ENCODE peak calls at places on chromosomes 2 and 18, in four cellular contexts. One of them, this sample, is unnamed.

GRCh38 chr2:98465456-98466201 is 21.0 kb downstream of the INPP4A start:
- DNase-seq in endothelial cell of umbilical vein: peak; percentile 92
- DNase-seq in K562: peak; percentile 86
- DNase-seq in bronchial epithelial cell: peak; percentile 58
- DNase-seq in this sample: peak; percentile 95

GRCh38 chr18:65269375-65269774 is 481.4 kb upstream of the CDH7 start:
- DNase-seq in endothelial cell of umbilical vein: no peak
- DNase-seq in K562: no peak
- DNase-seq in bronchial epithelial cell: no peak
- DNase-seq in this sample: no peak

GRCh38 chr2:98771771-98772521 is 41.0 kb upstream of the MGAT4A start:
- DNase-seq in endothelial cell of umbilical vein: no peak
- DNase-seq in K562: no peak
- DNase-seq in bronchial epithelial cell: no peak
- DNase-seq in this sample: peak; percentile 45

GRCh38 chr2:43276962-43277383 is 50.6 kb upstream of the ZFP36L2 start:
- DNase-seq in endothelial cell of umbilical vein: peak; percentile 28
- DNase-seq in K562: no peak
- DNase-seq in bronchial epithelial cell: peak; percentile 35
- DNase-seq in this sample: no peak

GRCh38 chr2:5694016-5694690 is 2.0 kb downstream of the SOX11 start:
- DNase-seq in endothelial cell of umbilical vein: no peak
- DNase-seq in K562: no peak
- DNase-seq in bronchial epithelial cell: no peak
- DNase-seq in this sample: no peak

GRCh38 chr2:111708478-111708877 is 175.5 kb downstream of the ANAPC1 start:
- DNase-seq in endothelial cell of umbilical vein: no peak
- DNase-seq in K562: no peak
- DNase-seq in bronchial epithelial cell: no peak
- DNase-seq in this sample: no peak

GRCh38 chr18:7980136-7980535 is 413.0 kb downstream of the PTPRM start:
- DNase-seq in endothelial cell of umbilical vein: no peak
- DNase-seq in K562: peak; percentile 29
- DNase-seq in bronchial epithelial cell: peak; percentile 7
- DNase-seq in this sample: no peak

GRCh38 chr2:238113611-238114010 is 13.5 kb downstream of the ESPNL start:
- DNase-seq in endothelial cell of umbilical vein: no peak
- DNase-seq in K562: no peak
- DNase-seq in bronchial epithelial cell: no peak
- DNase-seq in this sample: no peak

GRCh38 chr2:175806115-175806470 is 196.0 kb downstream of the LNPK start:
- DNase-seq in endothelial cell of umbilical vein: no peak
- DNase-seq in K562: no peak
- DNase-seq in bronchial epithelial cell: no peak
- DNase-seq in this sample: no peak

GRCh38 chr2:162768646-162769045 is 69.9 kb downstream of the KCNH7 start:
- DNase-seq in endothelial cell of umbilical vein: no peak
- DNase-seq in K562: no peak
- DNase-seq in bronchial epithelial cell: no peak
- DNase-seq in this sample: no peak

GRCh38 chr2:2007551-2008501 is 263.5 kb upstream of the PXDN start:
- DNase-seq in endothelial cell of umbilical vein: no peak
- DNase-seq in K562: no peak
- DNase-seq in bronchial epithelial cell: no peak
- DNase-seq in this sample: no peak

GRCh38 chr2:54999182-54999581 is 51.1 kb downstream of the RTN4 start:
- DNase-seq in endothelial cell of umbilical vein: no peak
- DNase-seq in K562: peak; percentile 48
- DNase-seq in bronchial epithelial cell: peak; percentile 44
- DNase-seq in this sample: peak; percentile 70

GRCh38 chr2:157699009-157699408 is 70.3 kb upstream of the ACVR1C start:
- DNase-seq in endothelial cell of umbilical vein: no peak
- DNase-seq in K562: no peak
- DNase-seq in bronchial epithelial cell: no peak
- DNase-seq in this sample: no peak

GRCh38 chr2:72929010-72929409 is 11.7 kb downstream of the EMX1 start:
- DNase-seq in endothelial cell of umbilical vein: no peak
- DNase-seq in K562: no peak
- DNase-seq in bronchial epithelial cell: no peak
- DNase-seq in this sample: no peak

GRCh38 chr2:100861340-100861739 is 41.4 kb downstream of the NPAS2 start:
- DNase-seq in endothelial cell of umbilical vein: no peak
- DNase-seq in K562: no peak
- DNase-seq in bronchial epithelial cell: no peak
- DNase-seq in this sample: no peak

GRCh38 chr18:33580540-33580939 is 2.5 kb downstream of the ASXL3 start:
- DNase-seq in endothelial cell of umbilical vein: no peak
- DNase-seq in K562: no peak
- DNase-seq in bronchial epithelial cell: no peak
- DNase-seq in this sample: no peak

GRCh38 chr2:80496770-80497169 is 192.2 kb upstream of the LRRTM1 start:
- DNase-seq in endothelial cell of umbilical vein: no peak
- DNase-seq in K562: no peak
- DNase-seq in bronchial epithelial cell: peak; percentile 86
- DNase-seq in this sample: no peak

GRCh38 chr2:54673501-54673998 is 49.9 kb upstream of the EML6 start:
- DNase-seq in endothelial cell of umbilical vein: peak; percentile 97
- DNase-seq in K562: no peak
- DNase-seq in bronchial epithelial cell: peak; percentile 94
- DNase-seq in this sample: no peak

GRCh38 chr2:236503583-236503982 is 66.0 kb upstream of the ACKR3 start:
- DNase-seq in endothelial cell of umbilical vein: no peak
- DNase-seq in K562: no peak
- DNase-seq in bronchial epithelial cell: no peak
- DNase-seq in this sample: no peak

GRCh38 chr2:236505071-236505470 is 64.6 kb upstream of the ACKR3 start:
- DNase-seq in endothelial cell of umbilical vein: no peak
- DNase-seq in K562: no peak
- DNase-seq in bronchial epithelial cell: no peak
- DNase-seq in this sample: no peak

GRCh38 chr2:236501026-236501425 is 68.6 kb upstream of the ACKR3 start:
- DNase-seq in endothelial cell of umbilical vein: no peak
- DNase-seq in K562: no peak
- DNase-seq in bronchial epithelial cell: no peak
- DNase-seq in this sample: no peak

GRCh38 chr2:236501531-236501930 is 68.1 kb upstream of the ACKR3 start:
- DNase-seq in endothelial cell of umbilical vein: no peak
- DNase-seq in K562: no peak
- DNase-seq in bronchial epithelial cell: no peak
- DNase-seq in this sample: no peak

GRCh38 chr2:236503100-236503499 is 66.5 kb upstream of the ACKR3 start:
- DNase-seq in endothelial cell of umbilical vein: no peak
- DNase-seq in K562: no peak
- DNase-seq in bronchial epithelial cell: no peak
- DNase-seq in this sample: no peak
- TF ChIP-seq CTCF in endothelial cell of umbilical vein: peak; percentile 23
- TF ChIP-seq CTCF in K562: no peak
- TF ChIP-seq CTCF in bronchial epithelial cell: peak; percentile 16
- TF ChIP-seq CTCF in this sample: no peak

GRCh38 chr2:182267971-182268370 is 158.9 kb downstream of the PDE1A start:
- DNase-seq in endothelial cell of umbilical vein: no peak
- DNase-seq in K562: no peak
- DNase-seq in bronchial epithelial cell: no peak
- DNase-seq in this sample: no peak
- H3K4me3 ChIP-seq in endothelial cell of umbilical vein: no peak overlapping the region
- H3K4me3 ChIP-seq in K562: no peak overlapping the region
- H3K4me3 ChIP-seq in bronchial epithelial cell: no peak overlapping the region
- H3K4me3 ChIP-seq in this sample: no peak overlapping the region

DNA sequence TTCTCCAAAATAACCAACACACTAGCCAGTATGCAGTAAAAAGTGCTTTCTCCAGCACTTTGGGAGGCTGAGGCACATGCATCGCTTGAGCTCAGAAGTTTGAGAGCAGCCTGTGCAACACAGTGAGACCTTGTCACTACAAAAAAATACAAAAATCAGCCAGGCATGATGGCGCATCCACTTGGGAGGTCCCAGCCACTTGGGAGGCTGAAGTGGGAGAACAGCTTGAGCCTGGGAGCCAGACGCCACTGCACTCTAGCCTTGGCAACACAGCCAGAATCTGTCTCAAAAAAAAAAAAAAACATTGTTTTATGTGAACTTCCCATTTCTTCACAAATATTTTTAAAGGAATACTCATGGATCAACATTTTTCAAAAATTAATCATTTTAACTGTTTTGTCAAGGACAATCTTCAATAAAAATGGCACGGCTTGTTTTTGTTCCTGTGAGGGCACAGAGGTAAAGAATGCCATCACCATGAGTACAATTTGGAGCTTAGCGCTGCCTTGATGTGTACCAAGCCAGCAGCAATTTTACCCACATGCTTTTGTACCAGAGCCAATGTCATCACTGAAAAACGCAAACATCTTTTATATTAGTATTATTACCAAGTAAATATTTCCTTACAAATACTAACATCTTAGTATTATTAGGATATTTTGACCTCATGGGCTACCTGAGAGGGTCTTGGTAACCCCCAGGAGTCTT is 26.7 kb downstream of the RAB1A start:
- DNase-seq in endothelial cell of umbilical vein: no peak
- DNase-seq in K562: no peak
- DNase-seq in bronchial epithelial cell: no peak
- DNase-seq in this sample: no peak
- H3K36me3 ChIP-seq in endothelial cell of umbilical vein: peaks cover 5% of the 10 kb centered on the region
- H3K36me3 ChIP-seq in K562: peaks cover 62% of the 10 kb centered on the region
- H3K36me3 ChIP-seq in bronchial epithelial cell: peaks cover 9% of the 10 kb centered on the region
- H3K36me3 ChIP-seq in this sample: peaks cover 6% of the 10 kb centered on the region

DNA sequence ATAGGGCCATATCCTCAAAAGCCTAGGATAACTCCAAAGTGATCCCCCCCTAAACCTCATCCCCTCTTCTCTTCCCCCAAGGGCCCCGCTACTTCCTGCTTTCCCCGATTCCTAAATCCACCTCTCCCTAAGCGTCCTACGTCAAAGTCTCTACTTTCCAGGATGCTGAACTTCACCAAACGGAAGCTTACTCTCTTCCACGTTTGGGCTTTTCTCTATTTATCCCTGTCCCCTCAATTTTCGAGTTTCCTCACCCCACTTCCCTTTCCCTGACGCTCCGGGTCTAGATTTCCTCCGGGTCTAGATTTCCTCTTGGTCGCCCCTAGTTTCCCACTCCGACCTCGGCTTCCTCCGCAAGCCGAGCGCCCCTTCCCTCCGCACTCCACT is 541 bp downstream of the KRCC1 start:
- DNase-seq in endothelial cell of umbilical vein: peak; percentile 33
- DNase-seq in K562: no peak
- DNase-seq in bronchial epithelial cell: peak; percentile 16
- DNase-seq in this sample: no peak
- TF ChIP-seq CTCF in endothelial cell of umbilical vein: no peak
- TF ChIP-seq CTCF in K562: no peak
- TF ChIP-seq CTCF in bronchial epithelial cell: no peak
- TF ChIP-seq CTCF in this sample: no peak